ENCODE peak calls at places on chromosomes 7 and 10, in nine cellular contexts. M is cardiac fibroblast, C is Caco-2, N is IMR-90, T is astrocyte of the spinal cord, R is fibroblast of pulmonary artery, Y is prostate gland, L is HFF-Myc, Z is mammary epithelial cell. I is an unnamed sample.

GRCh38 chr7:92135100-92135429 is 788 bp upstream of the CYP51A1 start:
- DNase-seq in T (no peak), R (peak; percentile 41), Z (no peak), L (no peak), C (no peak), M (no peak), Y (peak; percentile 33), N (no peak), I (no peak)

GRCh38 chr7:3272691-3273141 is 28.3 kb upstream of the SDK1 start:
- DNase-seq in L (peak; percentile 94), Z (peak; percentile 57), M (peak; percentile 72), T (peak; percentile 93), R (peak; percentile 83), N (peak; percentile 96), Y (no peak), C (no peak), I (no peak)

GRCh38 chr10:77770868-77771175 is 133.2 kb upstream of the KCNMA1 start:
- DNase-seq in C (no peak), L (no peak), T (no peak), Y (no peak), R (no peak), N (no peak), M (no peak), Z (no peak), I (no peak)

GRCh38 chr10:98446121-98446655 is 547 bp downstream of the HPS1 start:
- DNase-seq in L (no peak), T (peak; percentile 33), C (no peak), R (peak; percentile 23), Z (peak; percentile 27), M (peak; percentile 31), Y (no peak), N (peak; percentile 21), I (no peak)

GRCh38 chr7:141381794-141382453 is 169.3 kb upstream of the AGK start:
- DNase-seq in N (no peak), M (peak; percentile 13), R (no peak), C (no peak), T (no peak), Y (no peak), L (no peak), Z (no peak), I (no peak)

GRCh38 chr7:85103352-85103751 is 83.5 kb downstream of the SEMA3D start:
- DNase-seq in M (peak; percentile 30), C (no peak), Z (peak; percentile 48), T (no peak), L (no peak), Y (no peak), N (no peak), R (no peak), I (no peak)

GRCh38 chr10:56547163-56547562 is 186.1 kb upstream of the ZWINT start:
- DNase-seq in M (no peak), C (no peak), R (no peak), L (no peak), N (no peak), Y (no peak), T (no peak), Z (no peak), I (no peak)

GRCh38 chr7:72919256-72919775 is 5.6 kb upstream of the POM121 start:
- DNase-seq in Y (no peak), Z (no peak), M (no peak), N (no peak), R (no peak), L (no peak), C (no peak), T (no peak), I (no peak)

GRCh38 chr10:14259696-14260595 is 70.8 kb downstream of the FRMD4A start:
- DNase-seq in R (no peak), Z (no peak), C (peak; percentile 60), Y (peak; percentile 17), N (peak; percentile 60), L (peak; percentile 27), M (peak; percentile 56), T (peak; percentile 82), I (no peak)

GRCh38 chr7:4835398-4836205 is 26.2 kb downstream of the PAPOLB start:
- DNase-seq in Y (no peak), N (no peak), M (no peak), R (no peak), C (no peak), L (no peak), Z (no peak), T (no peak), I (no peak)

GRCh38 chr7:116569737-116570136 is 44.9 kb downstream of the CAV1 start:
- DNase-seq in Y (no peak), M (peak; percentile 96), N (peak; percentile 93), R (peak; percentile 68), Z (peak; percentile 89), T (peak; percentile 70), L (no peak), C (no peak), I (peak; percentile 83)

GRCh38 chr10:66629976-66630375 is 295.9 kb upstream of the LRRTM3 start:
- DNase-seq in T (no peak), R (no peak), N (peak; percentile 3), C (no peak), Y (no peak), L (no peak), Z (peak; percentile 42), M (peak; percentile 67), I (no peak)
- TF ChIP-seq CTCF in T (no peak), R (no peak), N (no peak), C (no peak), Y (no peak), L (no peak), Z (no peak), M (no peak), I (no peak)

DNA sequence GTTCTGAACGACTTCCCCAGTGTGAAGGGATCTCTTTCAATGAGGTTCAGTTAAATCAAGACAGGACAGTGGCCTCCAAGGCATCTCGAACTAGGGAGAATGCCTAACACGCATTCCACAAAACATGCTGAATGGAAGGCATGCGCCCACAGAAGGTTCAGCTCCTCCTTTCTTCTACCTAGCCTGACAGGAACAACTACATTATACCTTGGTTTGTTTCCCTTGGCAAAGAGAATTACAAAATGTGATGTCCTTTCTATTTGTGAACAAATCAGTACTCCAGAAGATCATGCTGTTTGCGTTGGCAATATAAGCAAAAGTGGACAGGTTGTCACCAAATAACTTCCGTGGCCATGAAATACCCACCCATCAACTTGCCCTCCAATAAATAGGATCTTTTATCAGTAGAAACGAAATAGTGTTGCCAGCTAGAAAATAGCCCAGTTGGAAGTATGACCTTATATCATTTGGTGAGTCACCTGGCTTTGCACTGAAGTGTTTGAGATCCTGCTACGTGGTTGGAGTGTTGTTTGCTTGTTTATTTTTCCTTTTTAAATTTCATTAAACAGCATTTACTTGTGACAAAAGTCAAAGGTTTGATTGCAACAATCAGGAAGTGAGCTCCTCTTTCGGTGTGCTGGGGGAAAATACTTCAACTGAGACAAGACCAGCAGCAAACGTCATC is 117.0 kb upstream of the FAM204A start:
- DNase-seq in M (no peak), T (no peak), R (no peak), L (no peak), Y (peak; percentile 10), N (no peak), Z (no peak), C (no peak), I (no peak)
- H3K4me3 ChIP-seq in M (no peak overlapping the region), T (no peak overlapping the region), R (no peak overlapping the region), L (no peak overlapping the region), Y (no peak overlapping the region), N (no peak overlapping the region), Z (no peak overlapping the region), C (no peak overlapping the region), I (no peak overlapping the region)

DNA sequence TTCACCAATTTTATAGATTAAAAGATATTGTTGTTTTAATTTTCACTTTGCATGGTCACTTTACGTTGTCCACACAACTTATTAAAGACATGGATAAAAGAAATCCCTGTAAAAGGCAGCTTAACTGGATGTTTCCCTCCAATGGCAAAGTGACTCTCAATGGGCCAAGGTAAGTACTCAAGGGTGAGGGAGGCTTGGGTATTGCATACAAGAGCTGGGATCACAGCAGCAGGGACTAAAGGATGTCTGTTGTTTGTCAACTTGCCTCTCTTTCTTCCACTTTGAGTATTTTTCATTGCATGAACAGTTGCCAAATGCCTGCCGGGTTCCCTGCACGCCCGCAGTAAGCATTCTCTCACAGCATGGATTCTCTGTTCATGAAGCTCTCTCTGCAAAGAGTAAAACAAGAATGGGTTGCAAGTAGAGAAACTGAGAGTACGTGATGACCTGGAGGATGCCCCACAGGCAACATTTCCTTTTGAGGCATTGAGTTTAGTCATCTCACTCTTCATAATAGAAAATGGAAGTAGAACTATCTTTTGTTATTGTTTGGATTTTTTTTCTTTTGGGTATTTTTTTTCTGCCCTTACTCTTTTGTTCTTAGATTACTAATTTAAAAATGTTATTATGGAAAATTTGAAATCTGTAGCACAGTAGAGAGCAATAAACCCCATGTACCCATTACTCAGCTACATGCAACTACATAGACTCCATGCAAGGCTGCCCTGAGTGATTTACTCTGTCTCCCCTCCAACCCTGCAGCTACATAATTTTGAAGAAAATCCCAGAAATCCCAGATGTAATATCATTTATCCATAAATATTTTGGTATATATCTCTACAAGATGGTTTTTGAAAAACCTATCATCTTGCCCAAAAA is 26.3 kb downstream of the GPR141 start:
- DNase-seq in N (no peak), Y (no peak), C (no peak), Z (no peak), M (no peak), L (no peak), R (no peak), T (no peak), I (no peak)
- TF ChIP-seq CTCF in N (no peak), Y (no peak), C (no peak), Z (no peak), M (no peak), L (no peak), R (no peak), T (no peak), I (no peak)

GRCh38 chr10:118035358-118036031 is 11.2 kb downstream of the RAB11FIP2 start:
- DNase-seq in N (no peak), T (peak; percentile 29), M (peak; percentile 43), C (no peak), L (no peak), Z (no peak), R (peak; percentile 74), Y (no peak), I (no peak)
- H3K4me3 ChIP-seq in N (no peak overlapping the region), T (no peak overlapping the region), M (no peak overlapping the region), C (no peak overlapping the region), L (no peak overlapping the region), Z (no peak overlapping the region), R (peak overlapping the region; percentile 18), Y (no peak overlapping the region), I (no peak overlapping the region)

DNA sequence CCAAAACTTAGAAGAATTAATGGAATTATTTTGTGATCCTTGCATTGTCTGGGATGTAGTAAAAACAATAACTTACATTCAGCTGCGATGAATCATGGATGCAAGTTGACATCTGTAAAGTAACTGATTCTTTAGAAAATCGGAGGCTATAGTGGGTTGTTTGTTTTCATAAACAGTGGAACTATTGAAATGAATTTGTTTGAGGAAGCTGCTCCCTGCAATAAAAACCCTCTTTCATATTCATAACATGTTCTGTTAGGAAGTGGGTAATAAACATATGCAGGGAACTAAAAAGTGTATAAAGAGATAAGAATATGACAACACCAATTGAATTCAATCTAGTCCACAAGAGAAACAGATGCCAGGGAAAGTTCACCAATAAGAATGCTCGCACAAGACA is 53.6 kb downstream of the AGMO start:
- DNase-seq in T (peak; percentile 22), Y (no peak), C (no peak), Z (no peak), N (peak; percentile 30), L (no peak), M (peak; percentile 74), R (peak; percentile 33), I (no peak)
- TF ChIP-seq CTCF in T (no peak), Y (no peak), C (no peak), Z (no peak), N (no peak), L (no peak), M (no peak), R (no peak), I (no peak)

I was measured in AG04449.